ENCODE peak calls at places on chromosomes 2 and 18, in six cellular contexts. L is activated CD4-positive, alpha-beta T cell treated with anti-CD3 and anti-CD28 coated beads for 36 hours; X is CD4-positive, CD25-positive, alpha-beta regulatory T cell; A is heart right ventricle; P is IMR-90; O is activated naive CD4-positive, alpha-beta T cell treated with anti-CD3 and anti-CD28 coated beads, Interleukin-2, amount 50 U/mL, for 72 hours. B is an unnamed sample.

GRCh38 chr2:99881901-99882591 is 260.3 kb downstream of the AFF3 start:
- ATAC-seq in L (no peak), X (no peak), A (peak), P (peak), O (no peak), B (peak)

GRCh38 chr2:128237911-128238697 is 80.6 kb downstream of the HS6ST1 start:
- ATAC-seq in L (no peak), X (no peak), A (no peak), P (no peak), O (no peak), B (no peak)

GRCh38 chr18:58581265-58581664 is 47.6 kb downstream of the ALPK2 start:
- ATAC-seq in L (no peak), X (no peak), A (no peak), P (peak), O (no peak), B (peak)

GRCh38 chr18:31057917-31058316 is 15.4 kb upstream of the DSC3 start:
- ATAC-seq in L (no peak), X (no peak), A (no peak), P (no peak), O (no peak), B (no peak)

GRCh38 chr2:106267997-106268396 is 73.9 kb upstream of the UXS1 start:
- ATAC-seq in L (no peak), X (no peak), A (no peak), P (no peak), O (no peak), B (no peak)

GRCh38 chr2:3142961-3143571 is 234.6 kb downstream of the EIPR1 start:
- ATAC-seq in L (no peak), X (no peak), A (no peak), P (no peak), O (no peak), B (no peak)

GRCh38 chr2:183089192-183089851 is 10.8 kb downstream of the DUSP19 start:
- ATAC-seq in L (no peak), X (no peak), A (no peak), P (no peak), O (no peak), B (no peak)

GRCh38 chr18:34809697-34810096 is 99.6 kb downstream of the DTNA start:
- ATAC-seq in L (no peak), X (no peak), A (peak), P (peak), O (no peak), B (peak)

GRCh38 chr2:173130521-173131467 is 55.1 kb downstream of the MAP3K20 start:
- ATAC-seq in L (no peak), X (no peak), A (peak), P (peak), O (no peak), B (peak)

GRCh38 chr2:9971105-9971818 is 19.8 kb downstream of the GRHL1 start:
- ATAC-seq in L (no peak), X (no peak), A (no peak), P (peak), O (no peak), B (no peak)

GRCh38 chr18:46820863-46821262 is 64.0 kb upstream of the ST8SIA5 start:
- ATAC-seq in L (no peak), X (no peak), A (peak), P (no peak), O (no peak), B (no peak)

GRCh38 chr2:223937535-223937934 is 7.6 kb downstream of the WDFY1 start:
- ATAC-seq in L (no peak), X (no peak), A (peak), P (no peak), O (no peak), B (no peak)

GRCh38 chr18:25896178-25896780 is 194.1 kb downstream of the SS18 start:
- ATAC-seq in L (peak), X (no peak), A (no peak), P (peak), O (no peak), B (peak)